ENCODE peak calls at places on chromosomes 1 and 21, in six cellular contexts. M, R, Y, K, I and X are unnamed samples.

GRCh38 chr21:45988366-45989347 is 7.1 kb downstream of the COL6A1 start:
- DNase-seq in M (peak; percentile 66), R (no peak), Y (no peak), K (no peak), I (peak; percentile 46), X (no peak)

GRCh38 chr1:1421147-1421906 is at the start of gene ANKRD65:
- DNase-seq in M (no peak), R (no peak), Y (no peak), K (peak; percentile 74), I (peak; percentile 53), X (no peak)

GRCh38 chr1:154198756-154199562 is 7.1 kb upstream of the TPM3 start:
- DNase-seq in M (no peak), R (peak; percentile 45), Y (peak; percentile 77), K (peak; percentile 48), I (no peak), X (peak; percentile 65)

GRCh38 chr1:154075746-154076145 is 79.1 kb downstream of the NUP210L start:
- DNase-seq in M (no peak), R (no peak), Y (no peak), K (no peak), I (no peak), X (no peak)

GRCh38 chr1:218718216-218718615 is 373.1 kb downstream of the TGFB2 start:
- DNase-seq in M (no peak), R (peak; percentile 65), Y (peak; percentile 48), K (no peak), I (no peak), X (no peak)

GRCh38 chr1:105138445-105138821 is 1388.7 kb downstream of the AMY1C start:
- DNase-seq in M (no peak), R (no peak), Y (peak; percentile 10), K (no peak), I (no peak), X (no peak)

GRCh38 chr21:28823464-28823863 is 169.2 kb downstream of the LTN1 start:
- DNase-seq in M (no peak), R (no peak), Y (no peak), K (no peak), I (no peak), X (no peak)

GRCh38 chr1:183881387-183882084 is 76.6 kb downstream of the RGL1 start:
- DNase-seq in M (no peak), R (peak; percentile 86), Y (peak; percentile 81), K (peak; percentile 63), I (peak; percentile 74), X (peak; percentile 78)

GRCh38 chr1:168386949-168387586 is 106.4 kb downstream of the TBX19 start:
- DNase-seq in M (no peak), R (no peak), Y (no peak), K (peak; percentile 94), I (peak; percentile 72), X (no peak)

GRCh38 chr1:921011-921837 is 2.5 kb upstream of the SAMD11 start:
- DNase-seq in M (no peak), R (peak; percentile 29), Y (peak; percentile 68), K (peak; percentile 60), I (peak; percentile 86), X (peak; percentile 43)

GRCh38 chr1:181514298-181515290 is 31.3 kb downstream of the CACNA1E start:
- DNase-seq in M (no peak), R (no peak), Y (no peak), K (no peak), I (no peak), X (no peak)

GRCh38 chr1:6700853-6701436 is 671 bp downstream of the DNAJC11 start:
- DNase-seq in M (no peak), R (no peak), Y (no peak), K (peak; percentile 9), I (no peak), X (no peak)

GRCh38 chr1:110927484-110928075 is 36.1 kb downstream of the LRIF1 start:
- DNase-seq in M (no peak), R (no peak), Y (no peak), K (peak; percentile 59), I (no peak), X (no peak)

GRCh38 chr1:110928904-110929303 is 34.8 kb downstream of the LRIF1 start:
- DNase-seq in M (no peak), R (no peak), Y (no peak), K (no peak), I (no peak), X (no peak)
- TF ChIP-seq CTCF in M (no peak), R (no peak), Y (no peak), K (no peak), I (no peak), X (no peak)

GRCh38 chr1:37100310-37100709 is 66.0 kb upstream of the GRIK3 start:
- DNase-seq in M (no peak), R (no peak), Y (no peak), K (peak; percentile 5), I (no peak), X (no peak)
- H3K4me3 ChIP-seq in M (no peak overlapping the region), R (no peak overlapping the region), Y (no peak overlapping the region), K (no peak overlapping the region), I (no peak overlapping the region), X (no peak overlapping the region)

GRCh38 chr1:182809414-182809957 is 19.9 kb downstream of the NPL start:
- DNase-seq in M (no peak), R (no peak), Y (no peak), K (no peak), I (no peak), X (no peak)

GRCh38 chr1:182816863-182817262 is 22.3 kb upstream of the DHX9 start:
- DNase-seq in M (no peak), R (no peak), Y (no peak), K (no peak), I (no peak), X (no peak)

GRCh38 chr1:182807907-182808306 is 18.3 kb downstream of the NPL start:
- DNase-seq in M (no peak), R (no peak), Y (no peak), K (no peak), I (no peak), X (no peak)

GRCh38 chr1:182817802-182818201 is 21.3 kb upstream of the DHX9 start:
- DNase-seq in M (no peak), R (no peak), Y (no peak), K (no peak), I (no peak), X (no peak)

GRCh38 chr1:182811975-182812727 is 22.6 kb downstream of the NPL start:
- DNase-seq in M (no peak), R (no peak), Y (no peak), K (no peak), I (no peak), X (no peak)
- TF ChIP-seq CTCF in M (no peak), R (no peak), Y (no peak), K (peak; percentile 44), I (no peak), X (peak; percentile 24)

GRCh38 chr1:57707631-57708030 is 283.8 kb upstream of the DAB1 start:
- DNase-seq in M (no peak), R (no peak), Y (no peak), K (no peak), I (no peak), X (no peak)

GRCh38 chr1:57711326-57711725 is 287.5 kb upstream of the DAB1 start:
- DNase-seq in M (no peak), R (no peak), Y (no peak), K (peak; percentile 23), I (no peak), X (no peak)

DNA sequence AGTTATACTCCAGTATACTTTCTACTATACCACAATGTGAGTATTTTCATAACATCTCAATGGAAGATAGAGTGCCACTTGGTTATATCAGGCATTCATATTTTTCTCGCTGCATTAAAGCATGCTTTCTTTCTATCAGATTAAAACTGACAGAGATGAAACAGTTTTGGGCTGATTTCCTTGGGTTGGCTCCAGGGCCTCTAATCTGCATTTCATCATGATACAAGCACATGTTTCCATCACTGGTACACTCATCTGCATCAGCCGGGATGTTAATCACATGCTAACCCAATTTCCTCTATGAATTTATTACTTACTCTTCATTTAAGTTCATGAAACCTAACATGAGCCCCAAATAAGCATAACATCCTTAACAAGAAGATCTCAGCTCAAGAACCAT is 289.0 kb upstream of the DAB1 start:
- DNase-seq in M (no peak), R (no peak), Y (no peak), K (no peak), I (no peak), X (no peak)
- H3K4me3 ChIP-seq in M (no peak overlapping the region), R (no peak overlapping the region), Y (no peak overlapping the region), K (no peak overlapping the region), I (no peak overlapping the region), X (no peak overlapping the region)

DNA sequence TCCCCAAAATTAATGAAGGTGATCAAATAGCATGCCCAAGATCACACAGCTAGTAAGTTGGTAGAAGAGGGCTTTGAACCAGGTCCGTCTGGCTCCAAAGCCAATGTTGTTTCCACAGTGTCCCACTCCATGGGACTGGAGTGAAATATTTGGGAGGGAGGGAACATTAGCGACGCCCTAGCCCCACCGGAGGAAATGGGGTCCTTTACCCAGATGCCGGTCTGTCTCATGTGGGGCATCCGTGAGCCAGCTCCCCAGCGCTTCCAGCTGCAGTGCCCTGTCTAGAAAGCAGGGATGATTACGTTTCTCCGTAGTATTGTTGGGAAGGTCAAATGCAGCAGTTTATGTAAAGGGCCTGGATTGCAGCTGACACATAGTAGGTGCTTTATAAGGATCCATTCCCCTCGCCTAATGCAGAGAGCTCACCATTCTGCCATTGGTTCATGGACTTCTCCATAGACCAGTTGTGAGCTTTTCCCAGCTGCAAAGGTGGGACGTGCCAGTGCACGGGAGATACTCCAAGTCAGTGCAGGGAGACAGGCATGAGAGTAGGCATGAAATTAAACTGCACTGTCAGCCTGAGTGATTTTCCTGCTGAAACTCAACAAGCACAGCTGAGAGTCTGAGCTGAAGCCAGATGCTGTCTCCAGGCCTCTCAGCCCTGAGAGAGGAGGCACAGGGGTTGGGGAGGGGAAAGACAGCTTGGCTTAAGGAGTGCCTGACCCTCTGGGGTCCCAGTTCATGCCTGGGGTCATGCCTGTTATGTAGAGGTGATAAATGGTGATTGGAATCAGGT is 24.7 kb downstream of the QSOX1 start:
- DNase-seq in M (no peak), R (no peak), Y (no peak), K (no peak), I (peak; percentile 36), X (no peak)
- TF ChIP-seq CTCF in M (no peak), R (no peak), Y (no peak), K (no peak), I (no peak), X (no peak)

DNA sequence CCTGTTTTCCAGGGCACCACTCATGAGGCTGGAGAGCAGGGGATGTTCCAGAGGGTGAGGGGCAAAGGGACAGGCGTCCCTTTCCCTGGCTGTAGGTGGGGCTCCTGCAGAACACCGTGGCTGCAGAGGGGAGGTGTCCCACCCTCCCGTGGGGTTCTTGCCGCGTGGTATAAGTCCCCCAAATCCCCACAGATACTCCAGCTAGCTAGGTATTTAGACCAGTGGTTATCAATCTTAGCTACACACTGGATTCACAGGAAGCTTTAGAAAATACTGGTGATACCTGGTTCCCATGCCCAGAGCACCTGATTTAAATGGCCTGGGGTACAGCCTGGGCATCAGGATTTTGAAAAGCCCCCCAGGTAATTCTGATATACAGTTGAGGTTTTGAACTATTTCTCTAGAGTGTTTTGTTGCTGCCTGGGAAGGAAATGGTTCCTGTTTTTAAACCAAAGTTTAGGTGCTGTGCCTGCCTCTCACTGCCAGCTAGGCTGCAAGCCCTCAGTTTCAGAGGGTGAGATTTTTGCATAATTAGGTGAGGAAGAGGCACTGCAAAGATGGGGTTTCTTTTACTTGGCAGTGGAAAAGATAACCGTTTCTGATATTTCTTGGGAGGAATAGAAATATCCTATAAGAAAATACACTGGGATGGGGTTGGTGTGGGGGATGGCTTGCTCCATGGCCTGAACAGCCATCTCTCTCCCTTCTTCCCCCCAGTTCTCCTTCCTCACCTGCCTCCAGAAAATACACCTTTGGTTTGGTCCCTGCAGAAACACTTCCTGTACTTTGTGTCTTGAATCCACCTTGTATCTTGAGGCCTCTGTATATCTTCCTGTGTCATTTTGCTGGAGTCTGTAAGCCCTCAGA is 51.7 kb downstream of the RASSF5 start:
- DNase-seq in M (no peak), R (no peak), Y (no peak), K (no peak), I (no peak), X (no peak)
- H3K4me3 ChIP-seq in M (peak overlapping the region; percentile 76), R (no peak overlapping the region), Y (no peak overlapping the region), K (no peak overlapping the region), I (peak overlapping the region; percentile 37), X (no peak overlapping the region)